ENCODE peak calls at places on chromosomes 6 and 20, in four cellular contexts. X is K562, G is HepG2, U is IMR-90. E is an unnamed sample. For H3K36me3, the result is how much of the 10 kb centered on the place peaks cover.

GRCh38 chr6:5684320-5684719 is 322.4 kb downstream of the NRN1 start:
- DNase-seq in X (no peak), U (peak), G (no peak), E (no peak)

GRCh38 chr6:37507690-37508421 is 8.2 kb upstream of the CCDC167 start:
- DNase-seq in G (no peak), X (no peak), U (no peak), E (no peak)

GRCh38 chr6:163804991-163805390 is 390.5 kb downstream of the QKI start:
- DNase-seq in U (no peak), X (no peak), G (no peak), E (no peak)

GRCh38 chr6:121309768-121310473 is 24.4 kb downstream of the TBC1D32 start:
- DNase-seq in X (no peak), U (peak), G (no peak), E (no peak)

GRCh38 chr6:47169785-47170685 is 127.9 kb upstream of the ADGRF1 start:
- DNase-seq in U (peak), X (no peak), G (no peak), E (no peak)

GRCh38 chr6:74447013-74447412 is 751.0 kb downstream of the CD109 start:
- DNase-seq in X (no peak), U (peak), G (no peak), E (peak)

GRCh38 chr6:147905721-147906120 is 397.2 kb downstream of the SAMD5 start:
- DNase-seq in U (peak), X (no peak), G (no peak), E (no peak)

GRCh38 chr6:6758915-6759654 is 170.6 kb downstream of the LY86 start:
- DNase-seq in G (peak), U (peak), X (peak), E (peak)

GRCh38 chr6:79718509-79719247 is 87.5 kb downstream of the SH3BGRL2 start:
- DNase-seq in X (no peak), G (no peak), U (peak), E (no peak)

GRCh38 chr6:33050013-33050800 is 23.2 kb downstream of the HLA-DPA1 start:
- DNase-seq in U (no peak), X (no peak), G (no peak), E (no peak)

GRCh38 chr20:46117704-46118467 is at the start of gene CD40:
- DNase-seq in X (peak), G (peak), U (peak), E (peak)

GRCh38 chr20:61056627-61057312 is 195.3 kb upstream of the CDH4 start:
- DNase-seq in G (no peak), X (no peak), U (no peak), E (no peak)

GRCh38 chr20:10433014-10433622 is 904 bp downstream of the MKKS start:
- DNase-seq in X (no peak), G (peak), U (peak), E (no peak)

GRCh38 chr20:36467076-36467999 is 74.0 kb upstream of the MYL9 start:
- DNase-seq in G (no peak), U (no peak), X (no peak), E (no peak)

GRCh38 chr6:44381739-44382138 is 5.8 kb upstream of the CDC5L start:
- DNase-seq in U (no peak), X (no peak), G (peak), E (no peak)

GRCh38 chr6:14888575-14889000 is 357.3 kb upstream of the JARID2 start:
- DNase-seq in U (no peak), G (no peak), X (no peak), E (no peak)

GRCh38 chr6:158207452-158207788 is 39.3 kb downstream of the GTF2H5 start:
- DNase-seq in X (no peak), G (peak), U (peak), E (peak)

GRCh38 chr20:37522258-37523011 is 1.4 kb downstream of the NNAT start:
- DNase-seq in X (no peak), U (peak), G (no peak), E (no peak)

GRCh38 chr20:2234788-2235187 is 61.0 kb upstream of the TGM3 start:
- DNase-seq in G (no peak), X (no peak), U (no peak), E (no peak)

GRCh38 chr20:3238616-3239025 is 369 bp downstream of the SLC4A11 start:
- DNase-seq in U (no peak), G (no peak), X (peak), E (no peak)

GRCh38 chr20:64111841-64112641 is 4.7 kb upstream of the NPBWR2 start:
- DNase-seq in U (no peak), X (no peak), G (no peak), E (no peak)

GRCh38 chr6:15409301-15410125 is 163.6 kb downstream of the JARID2 start:
- DNase-seq in U (no peak), G (no peak), X (peak), E (no peak)

GRCh38 chr20:31596831-31597482 is 8.1 kb upstream of the ID1 start:
- DNase-seq in X (no peak), G (no peak), U (no peak), E (no peak)

GRCh38 chr20:62671765-62672164 is 29.5 kb downstream of the SLCO4A1 start:
- DNase-seq in G (no peak), U (no peak), X (no peak), E (no peak)

GRCh38 chr20:37299718-37300529 is 10.5 kb downstream of the MANBAL start:
- DNase-seq in G (peak), U (peak), X (peak), E (no peak)

GRCh38 chr6:99232003-99232402 is 117.5 kb downstream of the FAXC start:
- DNase-seq in U (no peak), G (no peak), X (no peak), E (no peak)

GRCh38 chr6:40782355-40782754 is 195.2 kb upstream of the LRFN2 start:
- DNase-seq in X (no peak), U (no peak), G (no peak), E (no peak)

GRCh38 chr6:14620522-14620921 is 502.9 kb downstream of the CD83 start:
- DNase-seq in G (peak), X (no peak), U (no peak), E (no peak)

GRCh38 chr6:9292975-9293374 is 857.6 kb upstream of the SLC35B3 start:
- DNase-seq in U (peak), X (no peak), G (no peak), E (no peak)

GRCh38 chr6:168034537-168034936 is 37.1 kb downstream of the KIF25 start:
- DNase-seq in X (no peak), G (no peak), U (no peak), E (no peak)

GRCh38 chr20:34274694-34275093 is 28.5 kb downstream of the AHCY start:
- DNase-seq in G (peak), U (no peak), X (no peak), E (no peak)
- H3K36me3 ChIP-seq in G (under half), U (under half), X (half or more), E (under half)

GRCh38 chr6:105949939-105950582 is 136.1 kb upstream of the PRDM1 start:
- DNase-seq in G (no peak), U (no peak), X (no peak), E (no peak)
- TF ChIP-seq BHLHE40 in G (no peak), U (no peak), X (no peak), E (no peak)

GRCh38 chr6:145886228-145886956 is 71.8 kb upstream of the FBXO30 start:
- DNase-seq in G (no peak), U (peak), X (no peak), E (no peak)
- H3K36me3 ChIP-seq in G (under half), U (under half), X (under half), E (under half)

GRCh38 chr6:156434049-156434794 is 343.0 kb upstream of the ARID1B start:
- DNase-seq in X (no peak), G (no peak), U (no peak), E (no peak)
- TF ChIP-seq BHLHE40 in X (no peak), G (no peak), U (no peak), E (no peak)

GRCh38 chr6:53107091-53107490 is 41.5 kb downstream of the GCM1 start:
- DNase-seq in X (no peak), G (no peak), U (peak), E (no peak)

GRCh38 chr6:53101006-53101405 is 35.8 kb downstream of the FBXO9 start:
- DNase-seq in G (no peak), U (no peak), X (no peak), E (no peak)

GRCh38 chr6:53103993-53104675 is 38.9 kb downstream of the FBXO9 start:
- DNase-seq in G (peak), U (no peak), X (peak), E (no peak)

GRCh38 chr6:53100561-53100960 is 35.4 kb downstream of the FBXO9 start:
- DNase-seq in G (no peak), U (peak), X (no peak), E (no peak)

GRCh38 chr6:53104916-53105315 is 39.7 kb downstream of the FBXO9 start:
- DNase-seq in X (no peak), G (no peak), U (no peak), E (no peak)
- H3K36me3 ChIP-seq in X (under half), G (under half), U (under half), E (under half)

DNA sequence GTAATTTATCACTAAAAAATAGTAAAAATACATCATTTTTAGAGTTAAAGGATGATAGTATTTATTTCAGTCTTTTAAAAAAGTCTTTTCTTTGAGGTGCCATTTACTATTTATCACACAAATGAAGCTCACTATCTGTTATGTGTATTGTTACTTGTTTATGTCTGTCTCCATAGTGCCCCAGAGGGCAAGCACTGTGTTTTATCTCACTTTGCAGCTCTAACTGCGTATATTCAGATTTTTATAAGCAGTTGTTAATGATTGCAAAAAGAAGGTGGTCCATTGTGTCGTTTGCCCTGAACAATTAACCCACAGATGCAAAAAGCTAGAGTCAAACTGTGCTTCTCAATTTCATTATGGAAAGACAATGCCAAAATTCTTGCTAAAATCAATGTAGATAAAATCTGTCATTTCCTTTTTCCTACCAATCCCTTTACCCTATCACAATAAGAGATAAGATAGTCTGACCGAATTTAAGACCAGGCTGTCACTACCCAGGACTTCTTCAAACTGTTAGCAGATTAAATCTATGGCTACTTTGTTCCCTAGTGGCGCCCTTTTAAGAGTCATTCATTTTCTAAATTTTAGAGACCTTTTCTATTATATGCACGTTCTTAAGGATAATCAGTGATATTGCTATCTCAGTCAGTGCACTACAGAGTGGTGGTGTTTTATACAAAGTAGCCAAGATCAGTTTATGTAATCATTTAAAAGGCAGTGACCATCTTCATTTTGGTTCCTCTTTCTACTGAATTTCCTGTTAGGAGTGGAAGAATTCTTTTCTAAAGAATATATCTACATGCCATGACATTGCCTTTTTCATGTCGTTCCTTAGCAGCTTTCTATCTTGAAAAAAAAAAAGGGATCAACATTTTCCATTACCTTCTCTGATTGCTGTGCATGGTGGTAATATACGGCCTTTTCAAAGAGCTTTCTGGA is 133.1 kb upstream of the PRDM1 start:
- DNase-seq in U (no peak), X (no peak), G (no peak), E (no peak)
- TF ChIP-seq BHLHE40 in U (no peak), X (no peak), G (no peak), E (no peak)

GRCh38 chr6:87664943-87665342 is 37.1 kb downstream of the AKIRIN2 start:
- DNase-seq in U (no peak), X (no peak), G (no peak), E (no peak)
- H3K36me3 ChIP-seq in U (under half), X (half or more), G (under half), E (under half)